ENCODE peak calls at places on chromosomes 13 and 19, in six cellular contexts. One of them, this sample, is unnamed.

GRCh38 chr13:44267966-44268365 is 105.7 kb upstream of the SERP2 start:
- DNase-seq in astrocyte: peak
- DNase-seq in NCI-H526: peak
- DNase-seq in NT2/D1: no peak
- DNase-seq in breast epithelium: no peak
- DNase-seq in stimulated activated CD4-positive, alpha-beta T cell treated with anti-CD3 and anti-CD28 coated beads, Interleukin-4, amount 100 ng/mL, for 48 hours: no peak
- DNase-seq in this sample: no peak

GRCh38 chr13:58991826-58992477 is 1171.8 kb downstream of the DIAPH3 start:
- DNase-seq in astrocyte: no peak
- DNase-seq in NCI-H526: no peak
- DNase-seq in NT2/D1: no peak
- DNase-seq in breast epithelium: no peak
- DNase-seq in stimulated activated CD4-positive, alpha-beta T cell treated with anti-CD3 and anti-CD28 coated beads, Interleukin-4, amount 100 ng/mL, for 48 hours: no peak
- DNase-seq in this sample: no peak

GRCh38 chr19:18660051-18660910 is 23.2 kb upstream of the CRTC1 start:
- DNase-seq in astrocyte: peak
- DNase-seq in NCI-H526: no peak
- DNase-seq in NT2/D1: no peak
- DNase-seq in breast epithelium: no peak
- DNase-seq in stimulated activated CD4-positive, alpha-beta T cell treated with anti-CD3 and anti-CD28 coated beads, Interleukin-4, amount 100 ng/mL, for 48 hours: no peak
- DNase-seq in this sample: peak

GRCh38 chr13:34458756-34459462 is 483.2 kb upstream of the NBEA start:
- DNase-seq in astrocyte: no peak
- DNase-seq in NCI-H526: no peak
- DNase-seq in NT2/D1: no peak
- DNase-seq in breast epithelium: no peak
- DNase-seq in stimulated activated CD4-positive, alpha-beta T cell treated with anti-CD3 and anti-CD28 coated beads, Interleukin-4, amount 100 ng/mL, for 48 hours: no peak
- DNase-seq in this sample: no peak

GRCh38 chr13:37179646-37180045 is 74.2 kb upstream of the CSNK1A1L start:
- DNase-seq in astrocyte: peak
- DNase-seq in NCI-H526: no peak
- DNase-seq in NT2/D1: no peak
- DNase-seq in breast epithelium: no peak
- DNase-seq in stimulated activated CD4-positive, alpha-beta T cell treated with anti-CD3 and anti-CD28 coated beads, Interleukin-4, amount 100 ng/mL, for 48 hours: no peak
- DNase-seq in this sample: no peak

GRCh38 chr13:105587786-105588185 is 947.7 kb downstream of the EFNB2 start:
- DNase-seq in astrocyte: peak
- DNase-seq in NCI-H526: no peak
- DNase-seq in NT2/D1: no peak
- DNase-seq in breast epithelium: no peak
- DNase-seq in stimulated activated CD4-positive, alpha-beta T cell treated with anti-CD3 and anti-CD28 coated beads, Interleukin-4, amount 100 ng/mL, for 48 hours: no peak
- DNase-seq in this sample: no peak

GRCh38 chr13:80276371-80277289 is 64.3 kb downstream of the SPRY2 start:
- DNase-seq in astrocyte: peak
- DNase-seq in NCI-H526: peak
- DNase-seq in NT2/D1: peak
- DNase-seq in breast epithelium: no peak
- DNase-seq in stimulated activated CD4-positive, alpha-beta T cell treated with anti-CD3 and anti-CD28 coated beads, Interleukin-4, amount 100 ng/mL, for 48 hours: no peak
- DNase-seq in this sample: no peak

GRCh38 chr19:2867025-2867991 is at the start of gene ZNF556:
- DNase-seq in astrocyte: no peak
- DNase-seq in NCI-H526: peak
- DNase-seq in NT2/D1: no peak
- DNase-seq in breast epithelium: no peak
- DNase-seq in stimulated activated CD4-positive, alpha-beta T cell treated with anti-CD3 and anti-CD28 coated beads, Interleukin-4, amount 100 ng/mL, for 48 hours: no peak
- DNase-seq in this sample: no peak

GRCh38 chr13:98459721-98460370 is 117.1 kb downstream of the STK24 start:
- DNase-seq in astrocyte: no peak
- DNase-seq in NCI-H526: no peak
- DNase-seq in NT2/D1: no peak
- DNase-seq in breast epithelium: no peak
- DNase-seq in stimulated activated CD4-positive, alpha-beta T cell treated with anti-CD3 and anti-CD28 coated beads, Interleukin-4, amount 100 ng/mL, for 48 hours: no peak
- DNase-seq in this sample: no peak

GRCh38 chr19:49677901-49678674 is 1.0 kb downstream of the PRMT1 start:
- DNase-seq in astrocyte: peak
- DNase-seq in NCI-H526: peak
- DNase-seq in NT2/D1: peak
- DNase-seq in breast epithelium: peak
- DNase-seq in stimulated activated CD4-positive, alpha-beta T cell treated with anti-CD3 and anti-CD28 coated beads, Interleukin-4, amount 100 ng/mL, for 48 hours: peak
- DNase-seq in this sample: no peak

GRCh38 chr13:40171566-40171965 is 494.9 kb downstream of the FOXO1 start:
- DNase-seq in astrocyte: no peak
- DNase-seq in NCI-H526: no peak
- DNase-seq in NT2/D1: no peak
- DNase-seq in breast epithelium: no peak
- DNase-seq in stimulated activated CD4-positive, alpha-beta T cell treated with anti-CD3 and anti-CD28 coated beads, Interleukin-4, amount 100 ng/mL, for 48 hours: no peak
- DNase-seq in this sample: no peak

GRCh38 chr13:34038326-34039068 is 220.5 kb downstream of the RFC3 start:
- DNase-seq in astrocyte: no peak
- DNase-seq in NCI-H526: no peak
- DNase-seq in NT2/D1: no peak
- DNase-seq in breast epithelium: no peak
- DNase-seq in stimulated activated CD4-positive, alpha-beta T cell treated with anti-CD3 and anti-CD28 coated beads, Interleukin-4, amount 100 ng/mL, for 48 hours: no peak
- DNase-seq in this sample: no peak

GRCh38 chr19:11887618-11888531 is at the start of gene ZNF69:
- DNase-seq in astrocyte: peak
- DNase-seq in NCI-H526: peak
- DNase-seq in NT2/D1: peak
- DNase-seq in breast epithelium: peak
- DNase-seq in stimulated activated CD4-positive, alpha-beta T cell treated with anti-CD3 and anti-CD28 coated beads, Interleukin-4, amount 100 ng/mL, for 48 hours: peak
- DNase-seq in this sample: peak

GRCh38 chr13:72696590-72696989 is 30.8 kb downstream of the MZT1 start:
- DNase-seq in astrocyte: peak
- DNase-seq in NCI-H526: peak
- DNase-seq in NT2/D1: no peak
- DNase-seq in breast epithelium: no peak
- DNase-seq in stimulated activated CD4-positive, alpha-beta T cell treated with anti-CD3 and anti-CD28 coated beads, Interleukin-4, amount 100 ng/mL, for 48 hours: no peak
- DNase-seq in this sample: no peak

GRCh38 chr13:43572601-43573360 is 214.0 kb downstream of the ENOX1 start:
- DNase-seq in astrocyte: peak
- DNase-seq in NCI-H526: no peak
- DNase-seq in NT2/D1: no peak
- DNase-seq in breast epithelium: no peak
- DNase-seq in stimulated activated CD4-positive, alpha-beta T cell treated with anti-CD3 and anti-CD28 coated beads, Interleukin-4, amount 100 ng/mL, for 48 hours: no peak
- DNase-seq in this sample: no peak

GRCh38 chr19:30856786-30857185 is 484.6 kb downstream of the ZNF536 start:
- DNase-seq in astrocyte: no peak
- DNase-seq in NCI-H526: no peak
- DNase-seq in NT2/D1: no peak
- DNase-seq in breast epithelium: no peak
- DNase-seq in stimulated activated CD4-positive, alpha-beta T cell treated with anti-CD3 and anti-CD28 coated beads, Interleukin-4, amount 100 ng/mL, for 48 hours: no peak
- DNase-seq in this sample: no peak